ENCODE peak calls at places on chromosomes 12 and 14, in four cellular contexts. One of them, this sample, is unnamed. For H3K4me1, the result is how much of the 10 kb centered on the place peaks cover.

GRCh38 chr14:24317141-24317927 is 6.0 kb downstream of the LTB4R start:
- DNase-seq in heart right ventricle: no peak
- DNase-seq in A549: no peak
- DNase-seq in adrenal gland: no peak
- DNase-seq in this sample: no peak

GRCh38 chr14:22748691-22749090 is 17.8 kb upstream of the OXA1L start:
- DNase-seq in A549: no peak
- DNase-seq in heart right ventricle: no peak
- DNase-seq in adrenal gland: no peak
- DNase-seq in this sample: no peak

GRCh38 chr12:726281-727140 is 25.9 kb upstream of the WNK1 start:
- DNase-seq in adrenal gland: peak
- DNase-seq in A549: peak
- DNase-seq in heart right ventricle: no peak
- DNase-seq in this sample: no peak

GRCh38 chr12:50780016-50780415 is 16.1 kb downstream of the ATF1 start:
- DNase-seq in heart right ventricle: no peak
- DNase-seq in A549: no peak
- DNase-seq in adrenal gland: no peak
- DNase-seq in this sample: no peak

GRCh38 chr12:81245458-81245857 is 167.6 kb downstream of the ACSS3 start:
- DNase-seq in A549: no peak
- DNase-seq in heart right ventricle: no peak
- DNase-seq in adrenal gland: no peak
- DNase-seq in this sample: no peak

GRCh38 chr14:57930241-57930975 is 64.5 kb upstream of the SLC35F4 start:
- DNase-seq in adrenal gland: no peak
- DNase-seq in heart right ventricle: no peak
- DNase-seq in A549: no peak
- DNase-seq in this sample: no peak

GRCh38 chr14:91946313-91947195 is 940 bp downstream of the FBLN5 start:
- DNase-seq in A549: no peak
- DNase-seq in adrenal gland: no peak
- DNase-seq in heart right ventricle: no peak
- DNase-seq in this sample: no peak

GRCh38 chr14:76710093-76711010 is 50.9 kb upstream of the VASH1 start:
- DNase-seq in heart right ventricle: no peak
- DNase-seq in adrenal gland: peak
- DNase-seq in A549: peak
- DNase-seq in this sample: peak

GRCh38 chr12:94567784-94568183 is 82.6 kb downstream of the TMCC3 start:
- DNase-seq in adrenal gland: no peak
- DNase-seq in A549: no peak
- DNase-seq in heart right ventricle: no peak
- DNase-seq in this sample: no peak

GRCh38 chr12:113186033-113186365 is 478 bp downstream of the RITA1 start:
- DNase-seq in heart right ventricle: no peak
- DNase-seq in adrenal gland: peak
- DNase-seq in A549: no peak
- DNase-seq in this sample: no peak

GRCh38 chr14:38662781-38663180 is 406.9 kb upstream of the CLEC14A start:
- DNase-seq in adrenal gland: no peak
- DNase-seq in A549: no peak
- DNase-seq in heart right ventricle: no peak
- DNase-seq in this sample: peak

GRCh38 chr14:105059035-105059916 is 6.0 kb downstream of the GPR132 start:
- DNase-seq in A549: no peak
- DNase-seq in adrenal gland: no peak
- DNase-seq in heart right ventricle: no peak
- DNase-seq in this sample: no peak

GRCh38 chr12:99380701-99381100 is 266.9 kb upstream of the GARIN6 start:
- DNase-seq in adrenal gland: no peak
- DNase-seq in A549: no peak
- DNase-seq in heart right ventricle: no peak
- DNase-seq in this sample: no peak

GRCh38 chr12:107478881-107479280 is 206.7 kb upstream of the PWP1 start:
- DNase-seq in A549: no peak
- DNase-seq in adrenal gland: no peak
- DNase-seq in heart right ventricle: no peak
- DNase-seq in this sample: no peak

GRCh38 chr12:110940296-110940695 is 19.9 kb upstream of the MYL2 start:
- DNase-seq in A549: no peak
- DNase-seq in heart right ventricle: no peak
- DNase-seq in adrenal gland: peak
- DNase-seq in this sample: no peak

GRCh38 chr12:57614178-57614947 is 3.1 kb downstream of the ARHGEF25 start:
- DNase-seq in heart right ventricle: peak
- DNase-seq in A549: peak
- DNase-seq in adrenal gland: no peak
- DNase-seq in this sample: no peak

GRCh38 chr12:25276199-25276937 is 25.6 kb upstream of the KRAS start:
- DNase-seq in adrenal gland: peak
- DNase-seq in A549: peak
- DNase-seq in heart right ventricle: no peak
- DNase-seq in this sample: no peak

GRCh38 chr12:21751517-21751916 is 23.0 kb downstream of the KCNJ8 start:
- DNase-seq in heart right ventricle: no peak
- DNase-seq in A549: no peak
- DNase-seq in adrenal gland: no peak
- DNase-seq in this sample: no peak

GRCh38 chr12:70960484-70960883 is 39.9 kb upstream of the PTPRR start:
- DNase-seq in A549: no peak
- DNase-seq in heart right ventricle: no peak
- DNase-seq in adrenal gland: no peak
- DNase-seq in this sample: no peak

GRCh38 chr14:39988939-39989338 is 556.7 kb upstream of the FBXO33 start:
- DNase-seq in adrenal gland: no peak
- DNase-seq in heart right ventricle: no peak
- DNase-seq in A549: no peak
- DNase-seq in this sample: peak

GRCh38 chr14:65348137-65348536 is 64.4 kb upstream of the FUT8 start:
- DNase-seq in heart right ventricle: no peak
- DNase-seq in adrenal gland: no peak
- DNase-seq in A549: no peak
- DNase-seq in this sample: no peak

GRCh38 chr12:11576104-11576503 is 73.4 kb upstream of the ETV6 start:
- DNase-seq in adrenal gland: no peak
- DNase-seq in A549: no peak
- DNase-seq in heart right ventricle: no peak
- DNase-seq in this sample: no peak

GRCh38 chr12:80412343-80412953 is 31.6 kb upstream of the PTPRQ start:
- DNase-seq in adrenal gland: no peak
- DNase-seq in heart right ventricle: no peak
- DNase-seq in A549: peak
- DNase-seq in this sample: peak

GRCh38 chr12:112031472-112031871 is 18.2 kb downstream of the ERP29 start:
- DNase-seq in A549: no peak
- DNase-seq in heart right ventricle: no peak
- DNase-seq in adrenal gland: no peak
- DNase-seq in this sample: no peak

GRCh38 chr14:104871145-104871655 is 6.1 kb downstream of the CEP170B start:
- DNase-seq in A549: no peak
- DNase-seq in heart right ventricle: no peak
- DNase-seq in adrenal gland: no peak
- DNase-seq in this sample: no peak

GRCh38 chr14:68569970-68570409 is 222.9 kb downstream of the ZFP36L1 start:
- DNase-seq in A549: no peak
- DNase-seq in heart right ventricle: no peak
- DNase-seq in adrenal gland: no peak
- DNase-seq in this sample: no peak

GRCh38 chr12:132686831-132687210 is 321 bp downstream of the POLE start:
- DNase-seq in A549: peak
- DNase-seq in heart right ventricle: no peak
- DNase-seq in adrenal gland: no peak
- DNase-seq in this sample: no peak

GRCh38 chr14:24013654-24014514 is 25.2 kb downstream of the DHRS4L2 start:
- DNase-seq in A549: peak
- DNase-seq in heart right ventricle: no peak
- DNase-seq in adrenal gland: peak
- DNase-seq in this sample: peak

GRCh38 chr14:84036863-84037262 is 1493.1 kb upstream of the FLRT2 start:
- DNase-seq in adrenal gland: no peak
- DNase-seq in heart right ventricle: no peak
- DNase-seq in A549: no peak
- DNase-seq in this sample: no peak

GRCh38 chr14:40240456-40240855 is 808.2 kb upstream of the FBXO33 start:
- DNase-seq in adrenal gland: no peak
- DNase-seq in heart right ventricle: no peak
- DNase-seq in A549: no peak
- DNase-seq in this sample: no peak

GRCh38 chr12:74292351-74293194 is 245.1 kb upstream of the ATXN7L3B start:
- DNase-seq in A549: no peak
- DNase-seq in adrenal gland: no peak
- DNase-seq in heart right ventricle: no peak
- DNase-seq in this sample: no peak

GRCh38 chr14:104865069-104865630 is at the start of gene CEP170B:
- DNase-seq in adrenal gland: no peak
- DNase-seq in heart right ventricle: peak
- DNase-seq in A549: peak
- DNase-seq in this sample: no peak

GRCh38 chr12:54028324-54029201 is at the start of gene HOXC6:
- DNase-seq in A549: peak
- DNase-seq in heart right ventricle: no peak
- DNase-seq in adrenal gland: peak
- DNase-seq in this sample: no peak

GRCh38 chr12:130463259-130463658 is 125.6 kb downstream of the PIWIL1 start:
- DNase-seq in adrenal gland: no peak
- DNase-seq in A549: no peak
- DNase-seq in heart right ventricle: no peak
- DNase-seq in this sample: no peak

DNA sequence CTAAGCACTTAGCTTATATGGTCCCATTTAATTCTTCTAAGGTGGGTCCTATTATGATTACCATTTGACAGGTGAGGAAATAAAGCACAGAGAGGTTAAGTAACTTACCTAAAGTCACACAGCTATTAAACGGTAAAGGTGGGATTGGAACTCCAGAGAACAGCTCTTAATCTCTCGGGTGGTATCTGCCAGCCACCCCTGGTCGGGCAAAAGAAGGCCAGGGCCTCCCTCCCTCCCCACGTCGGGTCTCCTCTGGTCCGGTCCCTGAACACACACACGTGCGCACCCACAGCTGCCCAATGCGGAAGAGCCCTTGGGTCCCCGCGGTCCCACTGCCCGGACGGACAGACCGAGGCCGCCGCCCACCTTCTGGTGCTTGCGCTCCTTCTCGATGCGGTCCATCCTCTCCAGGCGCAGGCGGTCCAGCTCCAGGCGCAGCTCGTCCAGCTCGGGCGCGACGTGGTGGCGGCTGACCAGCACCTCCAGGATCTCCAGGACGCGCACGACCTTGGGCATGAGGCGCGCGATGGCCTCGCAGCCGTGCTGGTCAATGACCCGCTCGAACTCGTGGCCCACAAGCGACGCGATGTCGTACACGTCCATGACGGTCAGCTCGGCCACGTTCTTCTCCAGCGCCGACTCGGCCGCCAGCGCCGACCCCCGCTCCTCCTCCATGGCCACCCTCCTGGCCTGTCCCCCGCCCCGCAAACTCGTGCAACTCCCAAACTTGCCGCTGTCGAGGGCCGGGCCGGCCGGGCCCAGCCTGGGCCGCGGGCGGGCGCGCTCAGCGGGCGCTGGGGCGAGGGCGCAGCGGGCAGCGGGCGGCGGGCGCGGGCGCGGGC is 490 bp downstream of the RILPL1 start:
- DNase-seq in A549: peak
- DNase-seq in heart right ventricle: peak
- DNase-seq in adrenal gland: peak
- DNase-seq in this sample: peak
- H3K4me1 ChIP-seq in A549: under half
- H3K4me1 ChIP-seq in heart right ventricle: under half
- H3K4me1 ChIP-seq in adrenal gland: under half
- H3K4me1 ChIP-seq in this sample: under half

GRCh38 chr14:51504626-51505025 is 147.1 kb upstream of the FRMD6 start:
- DNase-seq in adrenal gland: no peak
- DNase-seq in heart right ventricle: no peak
- DNase-seq in A549: no peak
- DNase-seq in this sample: no peak

GRCh38 chr14:51500776-51501175 is 150.9 kb upstream of the FRMD6 start:
- DNase-seq in heart right ventricle: no peak
- DNase-seq in adrenal gland: no peak
- DNase-seq in A549: no peak
- DNase-seq in this sample: no peak

GRCh38 chr14:51498411-51499227 is 153.1 kb upstream of the FRMD6 start:
- DNase-seq in adrenal gland: no peak
- DNase-seq in heart right ventricle: no peak
- DNase-seq in A549: no peak
- DNase-seq in this sample: no peak

DNA sequence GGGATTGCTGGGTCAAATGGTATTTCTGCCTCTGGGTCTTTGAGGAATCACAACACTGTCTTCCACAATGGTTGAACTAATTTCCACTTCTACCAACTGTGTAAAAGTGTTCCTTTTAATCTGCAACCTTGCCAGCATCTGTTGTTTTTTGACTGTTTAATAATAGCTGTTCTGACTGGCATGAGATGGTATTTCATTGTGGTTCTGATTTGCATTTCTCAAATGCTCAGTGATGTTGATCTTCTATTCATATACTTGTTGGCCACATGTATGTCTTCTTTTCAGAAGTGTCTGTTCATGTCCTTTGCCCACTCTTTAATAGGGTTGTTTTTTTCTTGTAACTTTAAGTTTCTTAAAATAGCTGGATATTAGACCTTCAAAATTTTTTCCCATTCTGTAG is 150.0 kb upstream of the FRMD6 start:
- DNase-seq in heart right ventricle: no peak
- DNase-seq in A549: no peak
- DNase-seq in adrenal gland: no peak
- DNase-seq in this sample: no peak
- H3K4me3 ChIP-seq in heart right ventricle: no peak
- H3K4me3 ChIP-seq in A549: no peak
- H3K4me3 ChIP-seq in adrenal gland: no peak
- H3K4me3 ChIP-seq in this sample: no peak

GRCh38 chr12:8697120-8697475 is 693 bp upstream of the RIMKLB start:
- DNase-seq in adrenal gland: no peak
- DNase-seq in A549: no peak
- DNase-seq in heart right ventricle: no peak
- DNase-seq in this sample: no peak
- H3K4me1 ChIP-seq in adrenal gland: under half
- H3K4me1 ChIP-seq in A549: under half
- H3K4me1 ChIP-seq in heart right ventricle: under half
- H3K4me1 ChIP-seq in this sample: under half

GRCh38 chr12:122018457-122018856 is 3.2 kb upstream of the BCL7A start:
- DNase-seq in A549: no peak
- DNase-seq in heart right ventricle: no peak
- DNase-seq in adrenal gland: no peak
- DNase-seq in this sample: no peak
- H3K4me3 ChIP-seq in A549: no peak
- H3K4me3 ChIP-seq in heart right ventricle: no peak
- H3K4me3 ChIP-seq in adrenal gland: no peak
- H3K4me3 ChIP-seq in this sample: no peak

DNA sequence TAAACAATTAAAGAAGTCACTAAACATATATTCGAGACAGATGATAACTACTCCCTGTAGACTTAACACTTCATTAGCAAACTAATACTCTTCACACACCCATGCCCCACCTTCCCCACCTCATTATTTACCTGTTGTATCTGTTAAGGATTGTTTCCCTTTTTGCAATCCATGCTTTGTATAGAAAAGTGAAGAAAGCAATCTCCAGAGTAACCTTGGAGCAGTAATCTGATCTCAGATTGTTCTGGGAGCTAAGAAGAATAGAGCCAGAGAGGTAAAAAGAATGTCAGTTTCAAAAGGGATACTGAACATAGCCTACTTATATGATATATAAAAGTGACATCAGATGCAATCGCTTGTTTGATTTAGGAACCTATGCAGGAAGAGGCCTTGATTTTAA is 37.4 kb downstream of the PLEKHA5 start:
- DNase-seq in heart right ventricle: no peak
- DNase-seq in A549: no peak
- DNase-seq in adrenal gland: no peak
- DNase-seq in this sample: no peak
- H3K4me1 ChIP-seq in heart right ventricle: under half
- H3K4me1 ChIP-seq in A549: under half
- H3K4me1 ChIP-seq in adrenal gland: under half
- H3K4me1 ChIP-seq in this sample: under half

This sample was measured in neuronal stem cell.